ENCODE peak calls at places on chromosomes 12 and 14, in eight cellular contexts. V is neural crest cell, W is fibroblast of mammary gland, S is tibial artery, E is hepatocyte, K is right atrium auricular region, P is cardiac muscle cell, Y is WERI-Rb-1. N is an unnamed sample.

GRCh38 chr12:131442337-131442918 is 268.5 kb upstream of the SFSWAP start:
- DNase-seq in V (no peak), W (no peak), S (no peak), E (no peak), K (no peak), P (no peak), Y (no peak), N (no peak)

GRCh38 chr12:57540998-57541397 is 6.0 kb downstream of the DCTN2 start:
- DNase-seq in V (no peak), W (no peak), S (no peak), E (no peak), K (no peak), P (no peak), Y (peak), N (no peak)

GRCh38 chr14:52055215-52055614 is 13.6 kb downstream of the NID2 start:
- DNase-seq in V (no peak), W (peak), S (no peak), E (no peak), K (no peak), P (no peak), Y (no peak), N (no peak)

GRCh38 chr12:56840922-56841321 is 77.8 kb downstream of the HSD17B6 start:
- DNase-seq in V (no peak), W (peak), S (no peak), E (no peak), K (no peak), P (no peak), Y (no peak), N (no peak)

GRCh38 chr14:56150018-56150417 is 31.8 kb downstream of the PELI2 start:
- DNase-seq in V (no peak), W (no peak), S (no peak), E (no peak), K (no peak), P (no peak), Y (no peak), N (no peak)

GRCh38 chr12:32737715-32738114 is 18.0 kb downstream of the YARS2 start:
- DNase-seq in V (no peak), W (no peak), S (no peak), E (no peak), K (no peak), P (peak), Y (peak), N (no peak)

GRCh38 chr12:52280319-52280795 is 5.9 kb downstream of the KRT86 start:
- DNase-seq in V (no peak), W (peak), S (peak), E (peak), K (peak), P (no peak), Y (no peak), N (no peak)

GRCh38 chr12:131242741-131243496 is 289.2 kb downstream of the ADGRD1 start:
- DNase-seq in V (peak), W (peak), S (no peak), E (peak), K (no peak), P (no peak), Y (peak), N (no peak)

GRCh38 chr14:105199093-105199492 is 18.0 kb upstream of the NUDT14 start:
- DNase-seq in V (no peak), W (peak), S (no peak), E (no peak), K (no peak), P (no peak), Y (peak), N (no peak)

GRCh38 chr12:126663304-126664094 is 1598.3 kb downstream of the AACS start:
- DNase-seq in V (peak), W (peak), S (no peak), E (peak), K (no peak), P (peak), Y (peak), N (no peak)

GRCh38 chr12:77940011-77940423 is 109.3 kb downstream of the NAV3 start:
- DNase-seq in V (no peak), W (peak), S (no peak), E (no peak), K (no peak), P (peak), Y (peak), N (no peak)

GRCh38 chr14:31229638-31230229 is 22.1 kb upstream of the HECTD1 start:
- DNase-seq in V (no peak), W (peak), S (peak), E (peak), K (peak), P (no peak), Y (no peak), N (no peak)

GRCh38 chr14:47917344-47917954 is 242.0 kb upstream of the MDGA2 start:
- DNase-seq in V (peak), W (peak), S (no peak), E (peak), K (no peak), P (peak), Y (peak), N (no peak)
- TF ChIP-seq CTCF in V (peak), W (peak), S (no peak), E (peak), K (peak), P (peak), Y (peak), N (peak)

DNA sequence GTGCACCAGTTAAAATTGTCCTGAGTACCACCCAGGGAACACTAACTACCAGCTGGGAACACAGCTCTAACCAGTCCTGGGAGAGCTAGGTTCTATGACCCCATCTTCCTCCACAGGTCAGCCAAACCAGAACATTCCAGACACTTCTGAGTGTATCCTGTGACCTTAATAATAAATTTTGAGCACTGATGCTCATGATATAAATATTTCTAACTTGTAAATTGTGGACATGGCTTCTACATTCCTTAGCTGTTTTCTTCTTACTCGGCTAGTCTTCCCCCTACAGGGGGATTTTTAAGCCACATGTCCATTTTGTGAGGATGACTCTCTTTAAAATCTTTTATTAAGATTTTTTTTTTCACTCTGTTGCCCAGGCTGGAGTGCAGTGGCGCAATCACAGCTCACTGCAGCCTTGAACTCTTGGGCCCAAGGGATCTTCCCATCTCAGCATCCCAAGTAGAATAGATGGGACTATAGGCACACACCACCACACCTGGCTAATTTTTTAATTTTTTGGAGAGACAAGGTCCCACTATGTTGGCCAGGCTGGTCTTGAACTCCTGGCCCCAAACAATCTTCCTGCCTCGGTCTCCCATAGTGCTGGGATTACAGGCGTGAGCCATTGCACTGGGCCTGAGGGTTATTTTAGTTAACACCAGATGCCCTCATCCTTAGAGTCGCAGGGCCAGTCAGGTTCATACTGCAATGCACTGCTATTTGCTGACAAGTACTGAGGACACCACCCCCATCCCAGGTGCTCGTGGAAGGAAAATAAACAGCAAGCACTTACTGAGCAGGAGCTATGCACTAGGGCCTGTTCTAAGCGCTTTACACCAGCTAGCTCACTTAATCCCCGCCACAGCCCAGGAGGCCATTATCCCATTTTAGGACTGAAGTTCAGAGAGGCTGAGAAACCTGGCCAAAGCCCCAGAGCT is 142.6 kb upstream of the NCOR2 start:
- DNase-seq in V (no peak), W (peak), S (no peak), E (no peak), K (no peak), P (no peak), Y (peak), N (no peak)
- TF ChIP-seq CTCF in V (peak), W (peak), S (no peak), E (peak), K (no peak), P (peak), Y (no peak), N (no peak)

GRCh38 chr12:26976687-26977086 is 37.5 kb downstream of the TM7SF3 start:
- DNase-seq in V (no peak), W (no peak), S (peak), E (no peak), K (no peak), P (no peak), Y (no peak), N (no peak)

GRCh38 chr12:26982866-26983265 is 31.3 kb downstream of the TM7SF3 start:
- DNase-seq in V (no peak), W (no peak), S (no peak), E (no peak), K (no peak), P (no peak), Y (no peak), N (no peak)

GRCh38 chr12:26978801-26979200 is 35.4 kb downstream of the TM7SF3 start:
- DNase-seq in V (no peak), W (no peak), S (no peak), E (no peak), K (no peak), P (no peak), Y (no peak), N (no peak)

GRCh38 chr12:26979733-26980132 is 34.5 kb downstream of the TM7SF3 start:
- DNase-seq in V (no peak), W (no peak), S (no peak), E (no peak), K (no peak), P (no peak), Y (no peak), N (no peak)
- TF ChIP-seq CTCF in V (no peak), W (no peak), S (no peak), E (no peak), K (no peak), P (no peak), Y (no peak), N (no peak)

DNA sequence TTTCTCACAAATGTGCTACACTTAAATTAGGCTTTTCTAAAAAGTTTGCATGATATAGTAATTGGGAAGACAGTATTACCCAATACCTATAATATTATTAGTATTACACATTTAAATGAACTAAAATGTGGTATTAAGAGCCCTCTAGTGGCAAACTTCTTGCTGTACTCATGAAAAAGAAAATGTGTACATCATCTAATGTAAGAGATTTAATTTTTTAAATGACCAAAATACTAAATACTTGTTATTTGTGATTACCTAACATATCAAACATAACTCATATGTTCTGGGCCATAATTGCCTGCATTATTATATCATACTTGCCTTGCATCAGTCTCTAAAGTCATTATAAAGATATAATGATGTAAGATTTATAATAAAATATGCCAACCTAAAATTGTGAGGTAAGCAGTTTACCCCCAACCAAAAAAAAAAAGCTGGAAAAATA is 64.2 kb downstream of the DNAI7 start:
- DNase-seq in V (no peak), W (peak), S (no peak), E (peak), K (no peak), P (peak), Y (no peak), N (no peak)
- TF ChIP-seq CTCF in V (peak), W (peak), S (peak), E (peak), K (peak), P (peak), Y (no peak), N (peak)

GRCh38 chr12:47214771-47215170 is 135.0 kb upstream of the AMIGO2 start:
- DNase-seq in V (no peak), W (no peak), S (no peak), E (no peak), K (no peak), P (no peak), Y (no peak), N (no peak)

GRCh38 chr12:47218191-47218654 is 138.5 kb upstream of the AMIGO2 start:
- DNase-seq in V (no peak), W (no peak), S (no peak), E (no peak), K (no peak), P (no peak), Y (no peak), N (no peak)

GRCh38 chr12:47219243-47219642 is 139.5 kb upstream of the AMIGO2 start:
- DNase-seq in V (no peak), W (peak), S (no peak), E (no peak), K (no peak), P (no peak), Y (no peak), N (no peak)

GRCh38 chr12:47214001-47214619 is 134.4 kb upstream of the AMIGO2 start:
- DNase-seq in V (no peak), W (no peak), S (no peak), E (no peak), K (no peak), P (no peak), Y (no peak), N (no peak)

DNA sequence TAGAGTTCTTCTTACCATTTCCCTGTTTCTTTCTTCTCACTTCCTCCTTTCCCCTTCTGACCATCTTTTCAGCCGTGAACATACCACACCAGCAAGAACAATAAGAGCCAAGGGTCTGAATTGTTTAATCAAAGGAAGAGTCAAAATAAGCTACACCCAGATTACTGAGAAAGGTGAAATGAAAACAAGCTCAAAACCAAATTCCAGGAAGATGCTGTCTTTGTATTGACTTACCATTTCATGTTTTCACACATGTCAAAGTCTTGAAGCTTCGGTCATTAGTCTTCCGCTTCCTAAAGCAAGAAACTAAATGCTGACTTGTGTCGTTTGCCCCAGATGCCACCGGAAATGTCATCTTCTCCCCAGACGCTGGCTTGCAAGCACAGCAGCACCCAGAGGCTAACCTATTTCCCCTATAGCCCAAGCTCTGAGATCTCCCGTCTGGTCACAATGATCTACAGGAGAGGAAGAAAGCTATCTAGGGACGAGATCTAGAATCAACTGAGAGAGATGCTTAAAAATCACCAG is 136.5 kb upstream of the AMIGO2 start:
- DNase-seq in V (no peak), W (no peak), S (no peak), E (no peak), K (no peak), P (no peak), Y (no peak), N (no peak)
- TF ChIP-seq CTCF in V (no peak), W (no peak), S (no peak), E (no peak), K (no peak), P (no peak), Y (no peak), N (no peak)

GRCh38 chr12:122946690-122947271 is 19.5 kb downstream of the ABCB9 start:
- DNase-seq in V (no peak), W (peak), S (peak), E (peak), K (peak), P (peak), Y (peak), N (no peak)
- TF ChIP-seq CTCF in V (no peak), W (peak), S (peak), E (peak), K (peak), P (peak), Y (peak), N (no peak)

GRCh38 chr12:2185751-2186341 is 133.1 kb downstream of the CACNA1C start:
- DNase-seq in V (no peak), W (peak), S (no peak), E (no peak), K (no peak), P (no peak), Y (no peak), N (no peak)

GRCh38 chr12:2179953-2180736 is 127.4 kb downstream of the CACNA1C start:
- DNase-seq in V (no peak), W (peak), S (peak), E (peak), K (peak), P (no peak), Y (no peak), N (no peak)

GRCh38 chr12:2187195-2187963 is 134.6 kb downstream of the CACNA1C start:
- DNase-seq in V (no peak), W (no peak), S (no peak), E (no peak), K (no peak), P (no peak), Y (no peak), N (no peak)

GRCh38 chr12:2180737-2181082 is 127.9 kb downstream of the CACNA1C start:
- DNase-seq in V (no peak), W (no peak), S (no peak), E (no peak), K (no peak), P (no peak), Y (no peak), N (no peak)

GRCh38 chr12:2183556-2184541 is 131.1 kb downstream of the CACNA1C start:
- DNase-seq in V (no peak), W (peak), S (no peak), E (peak), K (no peak), P (no peak), Y (no peak), N (no peak)
- TF ChIP-seq CTCF in V (no peak), W (peak), S (no peak), E (peak), K (peak), P (peak), Y (no peak), N (no peak)

N was measured in mesothelial cell of epicardium.